ENCODE peak calls at places on chromosomes 11 and 22, in seven cellular contexts. One of them, this sample, is unnamed.
A peak's percentile ranks its signal among the peaks of the same experiment; 100 is the strongest.

GRCh38 chr22:48755332-48755949 is 1072.2 kb downstream of the BRD1 start:
- DNase-seq in CD8-positive, alpha-beta memory T cell: no peak
- DNase-seq in Peyer's patch: peak; percentile 27
- DNase-seq in stromal cell of bone marrow: no peak
- DNase-seq in A549: no peak
- DNase-seq in NCI-H460: no peak
- DNase-seq in anterior cingulate cortex: no peak
- DNase-seq in this sample: peak; percentile 12

GRCh38 chr22:23841736-23842404 is 3.1 kb upstream of the DERL3 start:
- DNase-seq in CD8-positive, alpha-beta memory T cell: no peak
- DNase-seq in Peyer's patch: no peak
- DNase-seq in stromal cell of bone marrow: no peak
- DNase-seq in A549: no peak
- DNase-seq in NCI-H460: no peak
- DNase-seq in anterior cingulate cortex: no peak
- DNase-seq in this sample: no peak

GRCh38 chr11:31711137-31711536 is 100.0 kb downstream of the PAX6 start:
- DNase-seq in CD8-positive, alpha-beta memory T cell: no peak
- DNase-seq in Peyer's patch: no peak
- DNase-seq in stromal cell of bone marrow: no peak
- DNase-seq in A549: no peak
- DNase-seq in NCI-H460: no peak
- DNase-seq in anterior cingulate cortex: no peak
- DNase-seq in this sample: no peak

GRCh38 chr22:36359172-36359973 is 28.4 kb downstream of the MYH9 start:
- DNase-seq in CD8-positive, alpha-beta memory T cell: no peak
- DNase-seq in Peyer's patch: no peak
- DNase-seq in stromal cell of bone marrow: no peak
- DNase-seq in A549: no peak
- DNase-seq in NCI-H460: no peak
- DNase-seq in anterior cingulate cortex: no peak
- DNase-seq in this sample: no peak

GRCh38 chr11:5831196-5831829 is 10.4 kb downstream of the OR52E6 start:
- DNase-seq in CD8-positive, alpha-beta memory T cell: no peak
- DNase-seq in Peyer's patch: no peak
- DNase-seq in stromal cell of bone marrow: no peak
- DNase-seq in A549: no peak
- DNase-seq in NCI-H460: no peak
- DNase-seq in anterior cingulate cortex: no peak
- DNase-seq in this sample: no peak

GRCh38 chr11:125374398-125374797 is 121.7 kb downstream of the FEZ1 start:
- DNase-seq in CD8-positive, alpha-beta memory T cell: no peak
- DNase-seq in Peyer's patch: no peak
- DNase-seq in stromal cell of bone marrow: no peak
- DNase-seq in A549: no peak
- DNase-seq in NCI-H460: no peak
- DNase-seq in anterior cingulate cortex: no peak
- DNase-seq in this sample: no peak

GRCh38 chr22:26558246-26558895 is 31.6 kb downstream of the TPST2 start:
- DNase-seq in CD8-positive, alpha-beta memory T cell: no peak
- DNase-seq in Peyer's patch: no peak
- DNase-seq in stromal cell of bone marrow: peak; percentile 31
- DNase-seq in A549: no peak
- DNase-seq in NCI-H460: no peak
- DNase-seq in anterior cingulate cortex: no peak
- DNase-seq in this sample: no peak

GRCh38 chr11:3091846-3092602 is 34.8 kb upstream of the CARS1 start:
- DNase-seq in CD8-positive, alpha-beta memory T cell: peak; percentile 58
- DNase-seq in Peyer's patch: peak; percentile 90
- DNase-seq in stromal cell of bone marrow: no peak
- DNase-seq in A549: peak; percentile 83
- DNase-seq in NCI-H460: peak; percentile 43
- DNase-seq in anterior cingulate cortex: peak; percentile 30
- DNase-seq in this sample: peak; percentile 86

GRCh38 chr11:706957-707816 is 1.2 kb downstream of the EPS8L2 start:
- DNase-seq in CD8-positive, alpha-beta memory T cell: no peak
- DNase-seq in Peyer's patch: peak; percentile 83
- DNase-seq in stromal cell of bone marrow: no peak
- DNase-seq in A549: peak; percentile 80
- DNase-seq in NCI-H460: no peak
- DNase-seq in anterior cingulate cortex: peak; percentile 34
- DNase-seq in this sample: peak; percentile 74

GRCh38 chr22:29031236-29031982 is 30.2 kb downstream of the C22orf31 start:
- DNase-seq in CD8-positive, alpha-beta memory T cell: no peak
- DNase-seq in Peyer's patch: peak; percentile 62
- DNase-seq in stromal cell of bone marrow: peak; percentile 94
- DNase-seq in A549: peak; percentile 91
- DNase-seq in NCI-H460: peak; percentile 32
- DNase-seq in anterior cingulate cortex: peak; percentile 53
- DNase-seq in this sample: peak; percentile 58

GRCh38 chr11:118615996-118616395 is 8.6 kb downstream of the PHLDB1 start:
- DNase-seq in CD8-positive, alpha-beta memory T cell: no peak
- DNase-seq in Peyer's patch: no peak
- DNase-seq in stromal cell of bone marrow: no peak
- DNase-seq in A549: no peak
- DNase-seq in NCI-H460: no peak
- DNase-seq in anterior cingulate cortex: no peak
- DNase-seq in this sample: no peak

GRCh38 chr22:27220349-27220748 is 563.0 kb downstream of the MIAT start:
- DNase-seq in CD8-positive, alpha-beta memory T cell: no peak
- DNase-seq in Peyer's patch: no peak
- DNase-seq in stromal cell of bone marrow: peak; percentile 83
- DNase-seq in A549: no peak
- DNase-seq in NCI-H460: no peak
- DNase-seq in anterior cingulate cortex: no peak
- DNase-seq in this sample: no peak

GRCh38 chr11:123306531-123306930 is 111.5 kb upstream of the CLMP start:
- DNase-seq in CD8-positive, alpha-beta memory T cell: no peak
- DNase-seq in Peyer's patch: no peak
- DNase-seq in stromal cell of bone marrow: no peak
- DNase-seq in A549: no peak
- DNase-seq in NCI-H460: no peak
- DNase-seq in anterior cingulate cortex: no peak
- DNase-seq in this sample: no peak

GRCh38 chr11:114026355-114026754 is 33.2 kb upstream of the ZBTB16 start:
- DNase-seq in CD8-positive, alpha-beta memory T cell: no peak
- DNase-seq in Peyer's patch: peak; percentile 76
- DNase-seq in stromal cell of bone marrow: no peak
- DNase-seq in A549: peak; percentile 18
- DNase-seq in NCI-H460: no peak
- DNase-seq in anterior cingulate cortex: no peak
- DNase-seq in this sample: no peak

GRCh38 chr11:72308226-72309073 is 64.5 kb upstream of the PHOX2A start:
- DNase-seq in CD8-positive, alpha-beta memory T cell: no peak
- DNase-seq in Peyer's patch: no peak
- DNase-seq in stromal cell of bone marrow: no peak
- DNase-seq in A549: no peak
- DNase-seq in NCI-H460: no peak
- DNase-seq in anterior cingulate cortex: peak; percentile 8
- DNase-seq in this sample: no peak

GRCh38 chr11:128135451-128135850 is 451.9 kb downstream of the ETS1 start:
- DNase-seq in CD8-positive, alpha-beta memory T cell: no peak
- DNase-seq in Peyer's patch: no peak
- DNase-seq in stromal cell of bone marrow: no peak
- DNase-seq in A549: no peak
- DNase-seq in NCI-H460: no peak
- DNase-seq in anterior cingulate cortex: no peak
- DNase-seq in this sample: no peak

GRCh38 chr22:40215266-40215665 is 37.5 kb downstream of the TNRC6B start:
- DNase-seq in CD8-positive, alpha-beta memory T cell: no peak
- DNase-seq in Peyer's patch: no peak
- DNase-seq in stromal cell of bone marrow: no peak
- DNase-seq in A549: no peak
- DNase-seq in NCI-H460: no peak
- DNase-seq in anterior cingulate cortex: peak; percentile 23
- DNase-seq in this sample: peak; percentile 25

GRCh38 chr22:17199131-17199731 is 20.0 kb downstream of the ADA2 start:
- DNase-seq in CD8-positive, alpha-beta memory T cell: no peak
- DNase-seq in Peyer's patch: no peak
- DNase-seq in stromal cell of bone marrow: peak; percentile 26
- DNase-seq in A549: no peak
- DNase-seq in NCI-H460: no peak
- DNase-seq in anterior cingulate cortex: no peak
- DNase-seq in this sample: no peak

GRCh38 chr11:130576146-130576545 is 127.7 kb downstream of the ADAMTS15 start:
- DNase-seq in CD8-positive, alpha-beta memory T cell: no peak
- DNase-seq in Peyer's patch: no peak
- DNase-seq in stromal cell of bone marrow: no peak
- DNase-seq in A549: no peak
- DNase-seq in NCI-H460: no peak
- DNase-seq in anterior cingulate cortex: no peak
- DNase-seq in this sample: no peak